ENCODE peak calls at places on chromosome 7, in eight cellular contexts. One of them, this sample, is unnamed.

GRCh38 chr7:131557521-131558385 is 1.3 kb upstream of the PODXL start:
- DNase-seq in HS-5: no peak
- DNase-seq in chondrocyte: no peak
- DNase-seq in DMS 273 treated with DMSO at 0.1 percent for 48 hours: peak
- DNase-seq in stimulated activated naive B cell treated with anti-CD40 and anti-IgM and Interleukin-4, amounts not matched to agents 10 μg/mL and 1 μg/mL and 100 μg/mL, for 72 hours: no peak
- DNase-seq in fibroblast of mammary gland: no peak
- DNase-seq in cardiac septum: no peak
- DNase-seq in central memory CD4-positive, alpha-beta T cell: no peak
- DNase-seq in this sample: no peak

GRCh38 chr7:40907286-40907685 is 772.5 kb downstream of the SUGCT start:
- DNase-seq in HS-5: no peak
- DNase-seq in chondrocyte: no peak
- DNase-seq in DMS 273 treated with DMSO at 0.1 percent for 48 hours: no peak
- DNase-seq in stimulated activated naive B cell treated with anti-CD40 and anti-IgM and Interleukin-4, amounts not matched to agents 10 μg/mL and 1 μg/mL and 100 μg/mL, for 72 hours: no peak
- DNase-seq in fibroblast of mammary gland: no peak
- DNase-seq in cardiac septum: no peak
- DNase-seq in central memory CD4-positive, alpha-beta T cell: no peak
- DNase-seq in this sample: no peak

GRCh38 chr7:155885162-155886160 is 73.2 kb upstream of the SHH start:
- DNase-seq in HS-5: no peak
- DNase-seq in chondrocyte: peak
- DNase-seq in DMS 273 treated with DMSO at 0.1 percent for 48 hours: no peak
- DNase-seq in stimulated activated naive B cell treated with anti-CD40 and anti-IgM and Interleukin-4, amounts not matched to agents 10 μg/mL and 1 μg/mL and 100 μg/mL, for 72 hours: no peak
- DNase-seq in fibroblast of mammary gland: peak
- DNase-seq in cardiac septum: peak
- DNase-seq in central memory CD4-positive, alpha-beta T cell: no peak
- DNase-seq in this sample: no peak

GRCh38 chr7:68009716-68010115 is 1013.1 kb downstream of the TYW1 start:
- DNase-seq in HS-5: no peak
- DNase-seq in chondrocyte: no peak
- DNase-seq in DMS 273 treated with DMSO at 0.1 percent for 48 hours: no peak
- DNase-seq in stimulated activated naive B cell treated with anti-CD40 and anti-IgM and Interleukin-4, amounts not matched to agents 10 μg/mL and 1 μg/mL and 100 μg/mL, for 72 hours: no peak
- DNase-seq in fibroblast of mammary gland: no peak
- DNase-seq in cardiac septum: no peak
- DNase-seq in central memory CD4-positive, alpha-beta T cell: no peak
- DNase-seq in this sample: no peak

GRCh38 chr7:92973293-92973731 is 136.9 kb upstream of the CDK6 start:
- DNase-seq in HS-5: no peak
- DNase-seq in chondrocyte: no peak
- DNase-seq in DMS 273 treated with DMSO at 0.1 percent for 48 hours: no peak
- DNase-seq in stimulated activated naive B cell treated with anti-CD40 and anti-IgM and Interleukin-4, amounts not matched to agents 10 μg/mL and 1 μg/mL and 100 μg/mL, for 72 hours: no peak
- DNase-seq in fibroblast of mammary gland: no peak
- DNase-seq in cardiac septum: no peak
- DNase-seq in central memory CD4-positive, alpha-beta T cell: no peak
- DNase-seq in this sample: no peak

GRCh38 chr7:130793855-130794618 is 60.0 kb upstream of the KLF14 start:
- DNase-seq in HS-5: no peak
- DNase-seq in chondrocyte: no peak
- DNase-seq in DMS 273 treated with DMSO at 0.1 percent for 48 hours: no peak
- DNase-seq in stimulated activated naive B cell treated with anti-CD40 and anti-IgM and Interleukin-4, amounts not matched to agents 10 μg/mL and 1 μg/mL and 100 μg/mL, for 72 hours: no peak
- DNase-seq in fibroblast of mammary gland: peak
- DNase-seq in cardiac septum: no peak
- DNase-seq in central memory CD4-positive, alpha-beta T cell: no peak
- DNase-seq in this sample: no peak

GRCh38 chr7:148664319-148664718 is 34.4 kb upstream of the CUL1 start:
- DNase-seq in HS-5: no peak
- DNase-seq in chondrocyte: no peak
- DNase-seq in DMS 273 treated with DMSO at 0.1 percent for 48 hours: no peak
- DNase-seq in stimulated activated naive B cell treated with anti-CD40 and anti-IgM and Interleukin-4, amounts not matched to agents 10 μg/mL and 1 μg/mL and 100 μg/mL, for 72 hours: no peak
- DNase-seq in fibroblast of mammary gland: peak
- DNase-seq in cardiac septum: peak
- DNase-seq in central memory CD4-positive, alpha-beta T cell: no peak
- DNase-seq in this sample: no peak

GRCh38 chr7:142811154-142811737 is 40.5 kb downstream of the PRSS2 start:
- DNase-seq in HS-5: no peak
- DNase-seq in chondrocyte: no peak
- DNase-seq in DMS 273 treated with DMSO at 0.1 percent for 48 hours: no peak
- DNase-seq in stimulated activated naive B cell treated with anti-CD40 and anti-IgM and Interleukin-4, amounts not matched to agents 10 μg/mL and 1 μg/mL and 100 μg/mL, for 72 hours: no peak
- DNase-seq in fibroblast of mammary gland: peak
- DNase-seq in cardiac septum: no peak
- DNase-seq in central memory CD4-positive, alpha-beta T cell: peak
- DNase-seq in this sample: peak

GRCh38 chr7:25391295-25391861 is 163.1 kb upstream of the NPVF start:
- DNase-seq in HS-5: no peak
- DNase-seq in chondrocyte: no peak
- DNase-seq in DMS 273 treated with DMSO at 0.1 percent for 48 hours: no peak
- DNase-seq in stimulated activated naive B cell treated with anti-CD40 and anti-IgM and Interleukin-4, amounts not matched to agents 10 μg/mL and 1 μg/mL and 100 μg/mL, for 72 hours: no peak
- DNase-seq in fibroblast of mammary gland: peak
- DNase-seq in cardiac septum: no peak
- DNase-seq in central memory CD4-positive, alpha-beta T cell: no peak
- DNase-seq in this sample: no peak

GRCh38 chr7:148901178-148901577 is 17.1 kb upstream of the EZH2 start:
- DNase-seq in HS-5: no peak
- DNase-seq in chondrocyte: no peak
- DNase-seq in DMS 273 treated with DMSO at 0.1 percent for 48 hours: no peak
- DNase-seq in stimulated activated naive B cell treated with anti-CD40 and anti-IgM and Interleukin-4, amounts not matched to agents 10 μg/mL and 1 μg/mL and 100 μg/mL, for 72 hours: no peak
- DNase-seq in fibroblast of mammary gland: no peak
- DNase-seq in cardiac septum: peak
- DNase-seq in central memory CD4-positive, alpha-beta T cell: no peak
- DNase-seq in this sample: no peak

GRCh38 chr7:155213955-155214327 is 83.7 kb upstream of the INSIG1 start:
- DNase-seq in HS-5: no peak
- DNase-seq in chondrocyte: no peak
- DNase-seq in DMS 273 treated with DMSO at 0.1 percent for 48 hours: no peak
- DNase-seq in stimulated activated naive B cell treated with anti-CD40 and anti-IgM and Interleukin-4, amounts not matched to agents 10 μg/mL and 1 μg/mL and 100 μg/mL, for 72 hours: no peak
- DNase-seq in fibroblast of mammary gland: no peak
- DNase-seq in cardiac septum: peak
- DNase-seq in central memory CD4-positive, alpha-beta T cell: no peak
- DNase-seq in this sample: no peak

GRCh38 chr7:1058821-1059199 is 14.5 kb downstream of the GPR146 start:
- DNase-seq in HS-5: no peak
- DNase-seq in chondrocyte: peak
- DNase-seq in DMS 273 treated with DMSO at 0.1 percent for 48 hours: no peak
- DNase-seq in stimulated activated naive B cell treated with anti-CD40 and anti-IgM and Interleukin-4, amounts not matched to agents 10 μg/mL and 1 μg/mL and 100 μg/mL, for 72 hours: no peak
- DNase-seq in fibroblast of mammary gland: no peak
- DNase-seq in cardiac septum: no peak
- DNase-seq in central memory CD4-positive, alpha-beta T cell: peak
- DNase-seq in this sample: no peak

GRCh38 chr7:55381696-55382095 is 16.6 kb downstream of the LANCL2 start:
- DNase-seq in HS-5: no peak
- DNase-seq in chondrocyte: no peak
- DNase-seq in DMS 273 treated with DMSO at 0.1 percent for 48 hours: no peak
- DNase-seq in stimulated activated naive B cell treated with anti-CD40 and anti-IgM and Interleukin-4, amounts not matched to agents 10 μg/mL and 1 μg/mL and 100 μg/mL, for 72 hours: no peak
- DNase-seq in fibroblast of mammary gland: no peak
- DNase-seq in cardiac septum: no peak
- DNase-seq in central memory CD4-positive, alpha-beta T cell: no peak
- DNase-seq in this sample: no peak

GRCh38 chr7:152859781-152860191 is 100.2 kb downstream of the ACTR3B start:
- DNase-seq in HS-5: no peak
- DNase-seq in chondrocyte: no peak
- DNase-seq in DMS 273 treated with DMSO at 0.1 percent for 48 hours: peak
- DNase-seq in stimulated activated naive B cell treated with anti-CD40 and anti-IgM and Interleukin-4, amounts not matched to agents 10 μg/mL and 1 μg/mL and 100 μg/mL, for 72 hours: no peak
- DNase-seq in fibroblast of mammary gland: peak
- DNase-seq in cardiac septum: no peak
- DNase-seq in central memory CD4-positive, alpha-beta T cell: no peak
- DNase-seq in this sample: no peak

GRCh38 chr7:142385528-142386340 is 127.9 kb upstream of the PRSS58 start:
- DNase-seq in HS-5: no peak
- DNase-seq in chondrocyte: no peak
- DNase-seq in DMS 273 treated with DMSO at 0.1 percent for 48 hours: no peak
- DNase-seq in stimulated activated naive B cell treated with anti-CD40 and anti-IgM and Interleukin-4, amounts not matched to agents 10 μg/mL and 1 μg/mL and 100 μg/mL, for 72 hours: peak
- DNase-seq in fibroblast of mammary gland: peak
- DNase-seq in cardiac septum: no peak
- DNase-seq in central memory CD4-positive, alpha-beta T cell: peak
- DNase-seq in this sample: no peak

GRCh38 chr7:30968294-30968693 is 4.5 kb downstream of the GHRHR start:
- DNase-seq in HS-5: no peak
- DNase-seq in chondrocyte: no peak
- DNase-seq in DMS 273 treated with DMSO at 0.1 percent for 48 hours: no peak
- DNase-seq in stimulated activated naive B cell treated with anti-CD40 and anti-IgM and Interleukin-4, amounts not matched to agents 10 μg/mL and 1 μg/mL and 100 μg/mL, for 72 hours: no peak
- DNase-seq in fibroblast of mammary gland: no peak
- DNase-seq in cardiac septum: no peak
- DNase-seq in central memory CD4-positive, alpha-beta T cell: no peak
- DNase-seq in this sample: no peak

GRCh38 chr7:42691030-42691639 is 220.7 kb downstream of the C7orf25 start:
- DNase-seq in HS-5: peak
- DNase-seq in chondrocyte: no peak
- DNase-seq in DMS 273 treated with DMSO at 0.1 percent for 48 hours: no peak
- DNase-seq in stimulated activated naive B cell treated with anti-CD40 and anti-IgM and Interleukin-4, amounts not matched to agents 10 μg/mL and 1 μg/mL and 100 μg/mL, for 72 hours: no peak
- DNase-seq in fibroblast of mammary gland: peak
- DNase-seq in cardiac septum: no peak
- DNase-seq in central memory CD4-positive, alpha-beta T cell: no peak
- DNase-seq in this sample: no peak

This sample was measured in NCI-H187 treated with DMSO at 0.1 percent for 48 hours.